ENCODE peak calls at places on chromosome 21, in nine cellular contexts. One of them, this sample, is unnamed.

GRCh38 chr21:34022557-34023335 is 50.6 kb upstream of the MRPS6 start:
- DNase-seq in GM12865: peak; percentile 66
- DNase-seq in fibroblast of mammary gland: no peak
- DNase-seq in activated B cell treated with CpG ODN at 0.5 μM for 24 hours: no peak
- DNase-seq in cardiac fibroblast: no peak
- DNase-seq in nephron progenitor cell: no peak
- DNase-seq in RWPE1: no peak
- DNase-seq in stomach: no peak
- DNase-seq in hepatocyte: no peak
- DNase-seq in this sample: peak; percentile 83

GRCh38 chr21:44065428-44065827 is 41.8 kb upstream of the PWP2 start:
- DNase-seq in GM12865: peak; percentile 39
- DNase-seq in fibroblast of mammary gland: peak; percentile 65
- DNase-seq in activated B cell treated with CpG ODN at 0.5 μM for 24 hours: no peak
- DNase-seq in cardiac fibroblast: peak; percentile 66
- DNase-seq in nephron progenitor cell: no peak
- DNase-seq in RWPE1: no peak
- DNase-seq in stomach: peak; percentile 48
- DNase-seq in hepatocyte: no peak
- DNase-seq in this sample: peak; percentile 60

GRCh38 chr21:39313457-39314154 is at the start of gene BRWD1:
- DNase-seq in GM12865: peak; percentile 94
- DNase-seq in fibroblast of mammary gland: peak; percentile 71
- DNase-seq in activated B cell treated with CpG ODN at 0.5 μM for 24 hours: peak; percentile 86
- DNase-seq in cardiac fibroblast: peak; percentile 90
- DNase-seq in nephron progenitor cell: peak; percentile 83
- DNase-seq in RWPE1: peak; percentile 66
- DNase-seq in stomach: peak; percentile 80
- DNase-seq in hepatocyte: peak; percentile 93
- DNase-seq in this sample: peak; percentile 75

GRCh38 chr21:44437371-44437695 is 18.0 kb upstream of the LRRC3 start:
- DNase-seq in GM12865: no peak
- DNase-seq in fibroblast of mammary gland: no peak
- DNase-seq in activated B cell treated with CpG ODN at 0.5 μM for 24 hours: no peak
- DNase-seq in cardiac fibroblast: no peak
- DNase-seq in nephron progenitor cell: no peak
- DNase-seq in RWPE1: no peak
- DNase-seq in stomach: no peak
- DNase-seq in hepatocyte: no peak
- DNase-seq in this sample: no peak

GRCh38 chr21:38769253-38769780 is 36.4 kb upstream of the ETS2 start:
- DNase-seq in GM12865: no peak
- DNase-seq in fibroblast of mammary gland: peak; percentile 40
- DNase-seq in activated B cell treated with CpG ODN at 0.5 μM for 24 hours: no peak
- DNase-seq in cardiac fibroblast: peak; percentile 85
- DNase-seq in nephron progenitor cell: no peak
- DNase-seq in RWPE1: no peak
- DNase-seq in stomach: no peak
- DNase-seq in hepatocyte: peak; percentile 38
- DNase-seq in this sample: no peak

GRCh38 chr21:42597487-42598158 is 55.8 kb upstream of the PDE9A start:
- DNase-seq in GM12865: peak; percentile 70
- DNase-seq in fibroblast of mammary gland: no peak
- DNase-seq in activated B cell treated with CpG ODN at 0.5 μM for 24 hours: no peak
- DNase-seq in cardiac fibroblast: no peak
- DNase-seq in nephron progenitor cell: no peak
- DNase-seq in RWPE1: no peak
- DNase-seq in stomach: no peak
- DNase-seq in hepatocyte: no peak
- DNase-seq in this sample: no peak

GRCh38 chr21:38619865-38620513 is 121.7 kb upstream of the ERG start:
- DNase-seq in GM12865: no peak
- DNase-seq in fibroblast of mammary gland: peak; percentile 81
- DNase-seq in activated B cell treated with CpG ODN at 0.5 μM for 24 hours: no peak
- DNase-seq in cardiac fibroblast: peak; percentile 82
- DNase-seq in nephron progenitor cell: no peak
- DNase-seq in RWPE1: no peak
- DNase-seq in stomach: no peak
- DNase-seq in hepatocyte: no peak
- DNase-seq in this sample: no peak

GRCh38 chr21:39654951-39655350 is 42.2 kb downstream of the B3GALT5 start:
- DNase-seq in GM12865: no peak
- DNase-seq in fibroblast of mammary gland: no peak
- DNase-seq in activated B cell treated with CpG ODN at 0.5 μM for 24 hours: no peak
- DNase-seq in cardiac fibroblast: no peak
- DNase-seq in nephron progenitor cell: no peak
- DNase-seq in RWPE1: no peak
- DNase-seq in stomach: no peak
- DNase-seq in hepatocyte: no peak
- DNase-seq in this sample: no peak

GRCh38 chr21:31908106-31909031 is 35.5 kb downstream of the HUNK start:
- DNase-seq in GM12865: no peak
- DNase-seq in fibroblast of mammary gland: peak; percentile 8
- DNase-seq in activated B cell treated with CpG ODN at 0.5 μM for 24 hours: no peak
- DNase-seq in cardiac fibroblast: no peak
- DNase-seq in nephron progenitor cell: no peak
- DNase-seq in RWPE1: peak; percentile 13
- DNase-seq in stomach: no peak
- DNase-seq in hepatocyte: peak; percentile 44
- DNase-seq in this sample: no peak

DNA sequence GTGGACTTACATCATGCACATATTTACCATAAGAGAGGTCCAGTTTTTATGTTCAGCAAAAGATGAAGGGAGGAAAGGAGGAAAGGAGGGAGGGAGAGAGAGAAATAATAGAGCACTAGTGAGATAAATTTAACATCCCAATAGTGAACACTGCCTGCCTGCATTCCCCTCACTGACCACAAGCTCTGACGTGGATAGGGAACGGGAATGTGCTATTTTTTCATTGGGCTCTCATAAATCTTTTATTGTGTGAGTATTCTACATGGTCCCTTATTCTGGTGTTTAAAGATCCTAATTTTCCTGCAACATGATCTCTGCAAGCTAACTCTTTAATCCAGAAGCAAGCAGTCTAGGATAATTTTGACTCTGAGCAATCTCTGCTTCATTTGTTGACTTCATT is 82.2 kb downstream of the TTC3 start:
- DNase-seq in GM12865: no peak
- DNase-seq in fibroblast of mammary gland: no peak
- DNase-seq in activated B cell treated with CpG ODN at 0.5 μM for 24 hours: no peak
- DNase-seq in cardiac fibroblast: peak; percentile 3
- DNase-seq in nephron progenitor cell: no peak
- DNase-seq in RWPE1: no peak
- DNase-seq in stomach: no peak
- DNase-seq in hepatocyte: no peak
- DNase-seq in this sample: no peak
- TF ChIP-seq CTCF in GM12865: no peak
- TF ChIP-seq CTCF in fibroblast of mammary gland: no peak
- TF ChIP-seq CTCF in activated B cell treated with CpG ODN at 0.5 μM for 24 hours: no peak
- TF ChIP-seq CTCF in cardiac fibroblast: no peak
- TF ChIP-seq CTCF in nephron progenitor cell: no peak
- TF ChIP-seq CTCF in RWPE1: no peak
- TF ChIP-seq CTCF in stomach: no peak
- TF ChIP-seq CTCF in hepatocyte: no peak
- TF ChIP-seq CTCF in this sample: no peak

GRCh38 chr21:45976666-45977335 is 4.8 kb upstream of the COL6A1 start:
- DNase-seq in GM12865: no peak
- DNase-seq in fibroblast of mammary gland: no peak
- DNase-seq in activated B cell treated with CpG ODN at 0.5 μM for 24 hours: no peak
- DNase-seq in cardiac fibroblast: no peak
- DNase-seq in nephron progenitor cell: no peak
- DNase-seq in RWPE1: no peak
- DNase-seq in stomach: peak; percentile 13
- DNase-seq in hepatocyte: no peak
- DNase-seq in this sample: no peak

GRCh38 chr21:45979141-45979631 is 2.4 kb upstream of the COL6A1 start:
- DNase-seq in GM12865: no peak
- DNase-seq in fibroblast of mammary gland: peak; percentile 75
- DNase-seq in activated B cell treated with CpG ODN at 0.5 μM for 24 hours: no peak
- DNase-seq in cardiac fibroblast: no peak
- DNase-seq in nephron progenitor cell: peak; percentile 29
- DNase-seq in RWPE1: no peak
- DNase-seq in stomach: no peak
- DNase-seq in hepatocyte: no peak
- DNase-seq in this sample: no peak

GRCh38 chr21:45975017-45975595 is 6.5 kb upstream of the COL6A1 start:
- DNase-seq in GM12865: no peak
- DNase-seq in fibroblast of mammary gland: peak; percentile 69
- DNase-seq in activated B cell treated with CpG ODN at 0.5 μM for 24 hours: no peak
- DNase-seq in cardiac fibroblast: peak; percentile 48
- DNase-seq in nephron progenitor cell: peak; percentile 47
- DNase-seq in RWPE1: no peak
- DNase-seq in stomach: peak; percentile 31
- DNase-seq in hepatocyte: peak; percentile 74
- DNase-seq in this sample: peak; percentile 35

GRCh38 chr21:45979651-45980050 is 1.9 kb upstream of the COL6A1 start:
- DNase-seq in GM12865: no peak
- DNase-seq in fibroblast of mammary gland: no peak
- DNase-seq in activated B cell treated with CpG ODN at 0.5 μM for 24 hours: no peak
- DNase-seq in cardiac fibroblast: no peak
- DNase-seq in nephron progenitor cell: peak; percentile 2
- DNase-seq in RWPE1: no peak
- DNase-seq in stomach: no peak
- DNase-seq in hepatocyte: no peak
- DNase-seq in this sample: no peak

DNA sequence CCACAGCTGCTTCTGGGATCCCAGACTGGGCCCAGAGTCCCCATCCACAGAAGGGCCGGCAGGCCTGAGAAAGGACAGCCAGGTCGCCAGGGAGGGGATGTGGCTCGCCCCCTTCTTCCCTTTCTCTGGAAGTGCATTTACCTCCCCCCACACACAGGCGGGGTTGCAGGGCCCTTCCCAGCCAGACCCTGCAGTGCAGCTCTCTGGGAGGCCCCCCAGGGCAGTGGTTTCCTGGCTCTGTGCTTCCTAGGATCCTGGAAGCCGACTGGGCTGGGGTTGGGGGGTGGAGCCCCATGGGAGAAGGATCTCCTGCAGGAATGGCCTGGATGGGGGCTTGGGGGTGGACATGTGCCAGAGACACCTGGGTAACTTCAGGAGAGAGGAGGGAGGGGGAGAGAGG is 4.2 kb upstream of the COL6A1 start:
- DNase-seq in GM12865: no peak
- DNase-seq in fibroblast of mammary gland: no peak
- DNase-seq in activated B cell treated with CpG ODN at 0.5 μM for 24 hours: no peak
- DNase-seq in cardiac fibroblast: no peak
- DNase-seq in nephron progenitor cell: no peak
- DNase-seq in RWPE1: no peak
- DNase-seq in stomach: peak; percentile 23
- DNase-seq in hepatocyte: no peak
- DNase-seq in this sample: peak; percentile 42
- TF ChIP-seq CTCF in GM12865: no peak
- TF ChIP-seq CTCF in fibroblast of mammary gland: no peak
- TF ChIP-seq CTCF in activated B cell treated with CpG ODN at 0.5 μM for 24 hours: no peak
- TF ChIP-seq CTCF in cardiac fibroblast: no peak
- TF ChIP-seq CTCF in nephron progenitor cell: no peak
- TF ChIP-seq CTCF in RWPE1: no peak
- TF ChIP-seq CTCF in stomach: no peak
- TF ChIP-seq CTCF in hepatocyte: no peak
- TF ChIP-seq CTCF in this sample: no peak

GRCh38 chr21:36422279-36423098 is 37.3 kb downstream of the CHAF1B start:
- DNase-seq in GM12865: peak; percentile 83
- DNase-seq in fibroblast of mammary gland: peak; percentile 65
- DNase-seq in activated B cell treated with CpG ODN at 0.5 μM for 24 hours: no peak
- DNase-seq in cardiac fibroblast: peak; percentile 88
- DNase-seq in nephron progenitor cell: peak; percentile 66
- DNase-seq in RWPE1: peak; percentile 52
- DNase-seq in stomach: peak; percentile 66
- DNase-seq in hepatocyte: peak; percentile 72
- DNase-seq in this sample: peak; percentile 74
- TF ChIP-seq CTCF in GM12865: peak; percentile 88
- TF ChIP-seq CTCF in fibroblast of mammary gland: peak; percentile 75
- TF ChIP-seq CTCF in activated B cell treated with CpG ODN at 0.5 μM for 24 hours: no peak
- TF ChIP-seq CTCF in cardiac fibroblast: peak; percentile 86
- TF ChIP-seq CTCF in nephron progenitor cell: peak; percentile 80
- TF ChIP-seq CTCF in RWPE1: peak; percentile 67
- TF ChIP-seq CTCF in stomach: peak; percentile 76
- TF ChIP-seq CTCF in hepatocyte: peak; percentile 54
- TF ChIP-seq CTCF in this sample: peak; percentile 82

DNA sequence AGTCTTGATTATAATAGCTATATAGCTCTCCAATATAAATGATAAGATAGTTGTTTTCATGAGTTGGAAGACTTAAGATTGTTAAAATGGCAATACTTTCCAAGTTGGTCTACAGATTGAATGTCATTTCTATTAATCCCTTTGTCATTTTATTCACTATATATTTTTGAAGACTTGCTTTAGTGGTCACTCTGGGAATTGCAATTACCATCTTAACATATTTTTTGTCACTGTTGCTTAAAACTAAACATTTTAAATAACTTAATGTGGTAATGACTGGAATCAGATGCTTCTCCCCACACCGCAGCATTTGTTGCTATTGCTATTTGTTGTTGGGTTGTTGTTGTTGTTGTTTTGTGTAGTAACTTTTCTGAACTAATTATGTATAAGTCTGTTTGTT is 1592.9 kb downstream of the MRPL39 start:
- DNase-seq in GM12865: no peak
- DNase-seq in fibroblast of mammary gland: no peak
- DNase-seq in activated B cell treated with CpG ODN at 0.5 μM for 24 hours: no peak
- DNase-seq in cardiac fibroblast: peak; percentile 6
- DNase-seq in nephron progenitor cell: no peak
- DNase-seq in RWPE1: no peak
- DNase-seq in stomach: no peak
- DNase-seq in hepatocyte: no peak
- DNase-seq in this sample: no peak
- TF ChIP-seq CTCF in GM12865: no peak
- TF ChIP-seq CTCF in fibroblast of mammary gland: no peak
- TF ChIP-seq CTCF in activated B cell treated with CpG ODN at 0.5 μM for 24 hours: no peak
- TF ChIP-seq CTCF in cardiac fibroblast: peak; percentile 28
- TF ChIP-seq CTCF in nephron progenitor cell: peak; percentile 18
- TF ChIP-seq CTCF in RWPE1: peak; percentile 19
- TF ChIP-seq CTCF in stomach: peak; percentile 22
- TF ChIP-seq CTCF in hepatocyte: no peak
- TF ChIP-seq CTCF in this sample: peak; percentile 41

GRCh38 chr21:18840239-18840638 is 436.7 kb upstream of the TMPRSS15 start:
- DNase-seq in GM12865: peak; percentile 19
- DNase-seq in fibroblast of mammary gland: no peak
- DNase-seq in activated B cell treated with CpG ODN at 0.5 μM for 24 hours: no peak
- DNase-seq in cardiac fibroblast: peak; percentile 16
- DNase-seq in nephron progenitor cell: no peak
- DNase-seq in RWPE1: no peak
- DNase-seq in stomach: no peak
- DNase-seq in hepatocyte: peak; percentile 10
- DNase-seq in this sample: no peak
- TF ChIP-seq CTCF in GM12865: peak; percentile 35
- TF ChIP-seq CTCF in fibroblast of mammary gland: no peak
- TF ChIP-seq CTCF in activated B cell treated with CpG ODN at 0.5 μM for 24 hours: no peak
- TF ChIP-seq CTCF in cardiac fibroblast: peak; percentile 15
- TF ChIP-seq CTCF in nephron progenitor cell: no peak
- TF ChIP-seq CTCF in RWPE1: peak; percentile 28
- TF ChIP-seq CTCF in stomach: no peak
- TF ChIP-seq CTCF in hepatocyte: no peak
- TF ChIP-seq CTCF in this sample: no peak

GRCh38 chr21:41507521-41508414 is at the start of gene TMPRSS2:
- DNase-seq in GM12865: no peak
- DNase-seq in fibroblast of mammary gland: no peak
- DNase-seq in activated B cell treated with CpG ODN at 0.5 μM for 24 hours: no peak
- DNase-seq in cardiac fibroblast: no peak
- DNase-seq in nephron progenitor cell: peak; percentile 65
- DNase-seq in RWPE1: no peak
- DNase-seq in stomach: peak; percentile 92
- DNase-seq in hepatocyte: peak; percentile 91
- DNase-seq in this sample: no peak
- TF ChIP-seq CTCF in GM12865: no peak
- TF ChIP-seq CTCF in fibroblast of mammary gland: no peak
- TF ChIP-seq CTCF in activated B cell treated with CpG ODN at 0.5 μM for 24 hours: no peak
- TF ChIP-seq CTCF in cardiac fibroblast: no peak
- TF ChIP-seq CTCF in nephron progenitor cell: no peak
- TF ChIP-seq CTCF in RWPE1: no peak
- TF ChIP-seq CTCF in stomach: no peak
- TF ChIP-seq CTCF in hepatocyte: no peak
- TF ChIP-seq CTCF in this sample: no peak